ENCODE peak calls at places on chromosome 9, in nine cellular contexts. G is AML-193, T is hippocampal formation, A is choroid plexus epithelial cell, H is smooth muscle cell of the brain vasculature, C is WTC11, Q is T-cell, M is left colon, S is kidney tubule cell. E is an unnamed sample.

GRCh38 chr9:36041491-36041890 is 4.8 kb downstream of the RECK start:
- DNase-seq in G (peak; percentile 55), S (no peak), H (no peak), A (no peak), T (no peak), Q (no peak), C (no peak), M (no peak), E (no peak)

GRCh38 chr9:95857122-95857521 is 18.4 kb upstream of the ERCC6L2 start:
- DNase-seq in C (no peak), M (no peak), S (peak; percentile 45), Q (no peak), T (no peak), G (no peak), A (peak; percentile 96), H (peak; percentile 80), E (peak; percentile 72)

GRCh38 chr9:81621785-81622243 is 67.5 kb downstream of the TLE1 start:
- DNase-seq in A (no peak), Q (no peak), G (no peak), C (peak; percentile 71), M (no peak), S (no peak), H (no peak), T (no peak), E (no peak)

GRCh38 chr9:103798620-103799019 is 295.5 kb upstream of the SMC2 start:
- DNase-seq in C (no peak), H (peak; percentile 3), M (no peak), T (no peak), A (peak; percentile 91), Q (no peak), G (no peak), S (peak; percentile 87), E (no peak)

GRCh38 chr9:129783516-129784361 is 19.2 kb upstream of the TOR1B start:
- DNase-seq in S (peak; percentile 70), T (peak; percentile 44), G (peak; percentile 58), Q (peak; percentile 69), M (peak; percentile 60), A (peak; percentile 90), H (no peak), C (peak; percentile 84), E (peak; percentile 76)

GRCh38 chr9:114314881-114315722 is 7.8 kb upstream of the ORM1 start:
- DNase-seq in M (no peak), Q (no peak), H (no peak), G (no peak), C (no peak), S (peak; percentile 20), A (no peak), T (no peak), E (no peak)

GRCh38 chr9:130051855-130052254 is 1.9 kb upstream of the GPR107 start:
- DNase-seq in M (no peak), Q (no peak), H (no peak), T (no peak), C (no peak), A (no peak), S (no peak), G (no peak), E (no peak)

GRCh38 chr9:111866976-111867375 is 29.6 kb upstream of the UGCG start:
- DNase-seq in S (peak; percentile 40), Q (no peak), C (no peak), M (no peak), G (no peak), H (peak; percentile 23), A (peak; percentile 92), T (no peak), E (no peak)

GRCh38 chr9:17481565-17481964 is 97.3 kb upstream of the SH3GL2 start:
- DNase-seq in Q (no peak), C (peak; percentile 11), A (no peak), T (no peak), S (peak; percentile 9), M (no peak), H (no peak), G (no peak), E (no peak)

GRCh38 chr9:6234014-6234413 is 18.4 kb downstream of the IL33 start:
- DNase-seq in G (no peak), M (no peak), C (no peak), S (no peak), H (no peak), Q (no peak), A (no peak), T (no peak), E (no peak)

GRCh38 chr9:135898634-135899407 is 8.5 kb downstream of the CAMSAP1 start:
- DNase-seq in H (no peak), C (no peak), Q (no peak), A (no peak), M (no peak), G (no peak), T (no peak), S (no peak), E (peak; percentile 50)

GRCh38 chr9:73141282-73141681 is 10.4 kb upstream of the ANXA1 start:
- DNase-seq in A (no peak), S (no peak), G (no peak), C (no peak), T (no peak), M (no peak), Q (no peak), H (no peak), E (no peak)

GRCh38 chr9:93601063-93601462 is 24.7 kb downstream of the PHF2 start:
- DNase-seq in M (no peak), Q (no peak), C (no peak), S (no peak), G (no peak), A (no peak), H (no peak), T (no peak), E (no peak)

GRCh38 chr9:89666950-89667349 is 62.1 kb downstream of the GADD45G start:
- DNase-seq in C (no peak), H (no peak), Q (no peak), G (no peak), T (no peak), A (no peak), M (no peak), S (no peak), E (no peak)

GRCh38 chr9:87503970-87504369 is 6.3 kb downstream of the DAPK1 start:
- DNase-seq in T (no peak), A (no peak), S (no peak), M (no peak), C (no peak), Q (no peak), H (no peak), G (no peak), E (no peak)

GRCh38 chr9:134570726-134571325 is 70.8 kb upstream of the COL5A1 start:
- DNase-seq in M (no peak), A (no peak), G (no peak), H (no peak), C (no peak), T (no peak), Q (no peak), S (no peak), E (no peak)